ENCODE peak calls at places on chromosomes 13 and 19, in nine cellular contexts. B, S, E, U, A, K, L, G and Z are unnamed samples.

GRCh38 chr13:30900952-30901749 is 4.9 kb upstream of the MEDAG start:
- DNase-seq in B (no peak), S (no peak), E (no peak), U (no peak), A (no peak), K (no peak), L (no peak), G (no peak), Z (no peak)

GRCh38 chr19:11849264-11849615 is 714 bp downstream of the ZNF439 start:
- DNase-seq in B (no peak), S (no peak), E (peak; percentile 18), U (no peak), A (no peak), K (no peak), L (no peak), G (no peak), Z (no peak)

GRCh38 chr19:23762884-23763711 is 4.4 kb upstream of the ZNF681 start:
- DNase-seq in B (peak; percentile 25), S (peak; percentile 52), E (peak; percentile 93), U (peak; percentile 91), A (peak; percentile 19), K (peak; percentile 91), L (peak; percentile 82), G (peak; percentile 93), Z (peak; percentile 69)

GRCh38 chr19:49114630-49115363 is 627 bp downstream of the LIN7B start:
- DNase-seq in B (peak; percentile 42), S (peak; percentile 61), E (peak; percentile 72), U (peak; percentile 88), A (no peak), K (no peak), L (peak; percentile 76), G (peak; percentile 66), Z (no peak)

GRCh38 chr13:24107955-24108614 is 52.4 kb upstream of the SPATA13 start:
- DNase-seq in B (peak; percentile 65), S (no peak), E (no peak), U (no peak), A (no peak), K (no peak), L (no peak), G (no peak), Z (no peak)

GRCh38 chr13:30463820-30464495 is 1.8 kb downstream of the HMGB1 start:
- DNase-seq in B (peak; percentile 73), S (no peak), E (peak; percentile 67), U (peak; percentile 94), A (peak; percentile 12), K (peak; percentile 54), L (peak; percentile 58), G (peak; percentile 75), Z (no peak)

GRCh38 chr13:99977334-99977911 is 4.2 kb upstream of the ZIC2 start:
- DNase-seq in B (no peak), S (no peak), E (no peak), U (no peak), A (no peak), K (no peak), L (no peak), G (no peak), Z (no peak)

GRCh38 chr19:45439569-45440258 is 16.0 kb upstream of the ERCC1 start:
- DNase-seq in B (peak; percentile 70), S (peak; percentile 89), E (peak; percentile 90), U (peak; percentile 96), A (no peak), K (peak; percentile 75), L (peak; percentile 90), G (peak; percentile 88), Z (peak; percentile 56)

GRCh38 chr19:37979547-37980082 is 72.6 kb downstream of the SIPA1L3 start:
- DNase-seq in B (no peak), S (peak; percentile 56), E (no peak), U (peak; percentile 78), A (no peak), K (no peak), L (no peak), G (peak; percentile 51), Z (no peak)

DNA sequence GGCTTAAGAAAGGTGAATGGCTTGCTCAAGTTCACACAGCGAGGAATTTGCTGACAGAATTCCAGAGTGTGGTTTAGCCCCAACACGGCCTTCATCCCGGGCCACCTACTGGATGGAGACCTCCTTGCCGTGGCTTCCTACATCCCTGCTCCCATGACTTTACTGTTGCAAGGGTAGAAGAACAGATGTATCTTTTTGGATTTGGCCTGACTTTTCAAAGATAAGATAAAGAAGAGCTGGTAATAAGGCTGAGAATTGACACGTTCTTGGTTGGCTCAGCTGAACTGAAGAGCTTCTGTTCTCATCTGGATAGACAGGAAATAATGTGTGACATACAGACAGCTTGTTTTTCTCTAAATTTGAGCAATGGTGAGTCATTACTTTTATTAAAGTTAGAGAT is 113.1 kb downstream of the KLF5 start:
- DNase-seq in B (peak; percentile 12), S (peak; percentile 67), E (no peak), U (no peak), A (no peak), K (no peak), L (no peak), G (no peak), Z (no peak)
- TF ChIP-seq CTCF in B (no peak), S (peak; percentile 61), E (no peak), U (no peak), A (no peak), K (no peak), L (no peak), G (no peak), Z (no peak)

GRCh38 chr19:16383584-16384161 is 59.0 kb downstream of the KLF2 start:
- DNase-seq in B (no peak), S (no peak), E (no peak), U (peak; percentile 86), A (no peak), K (no peak), L (no peak), G (no peak), Z (no peak)
- TF ChIP-seq CTCF in B (no peak), S (no peak), E (no peak), U (no peak), A (peak; percentile 2), K (no peak), L (no peak), G (no peak), Z (no peak)

DNA sequence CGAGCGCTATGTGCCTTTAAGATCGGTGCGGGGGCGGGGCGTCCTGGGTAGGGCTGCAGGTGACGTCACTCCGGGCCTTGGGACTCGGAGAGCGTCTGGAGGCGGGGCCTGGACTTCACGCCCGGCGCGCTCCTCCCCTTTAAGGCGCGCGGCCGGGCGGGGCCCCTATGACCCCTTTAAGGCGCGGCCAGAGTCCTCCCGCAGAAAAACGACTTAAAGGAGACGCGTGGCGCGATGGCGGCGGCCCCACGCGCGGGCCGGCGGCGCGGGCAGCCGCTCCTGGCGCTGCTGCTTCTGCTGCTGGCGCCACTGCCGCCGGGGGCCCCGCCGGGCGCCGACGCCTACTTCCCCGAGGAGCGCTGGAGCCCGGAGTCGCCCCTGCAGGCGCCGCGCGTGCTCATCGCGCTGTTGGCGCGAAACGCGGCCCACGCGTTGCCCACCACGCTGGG is at the start of gene COLGALT1:
- DNase-seq in B (peak; percentile 96), S (peak; percentile 96), E (peak; percentile 100), U (peak; percentile 100), A (peak; percentile 96), K (peak; percentile 98), L (peak; percentile 99), G (peak; percentile 100), Z (peak; percentile 100)
- TF ChIP-seq CTCF in B (no peak), S (no peak), E (peak; percentile 5), U (no peak), A (no peak), K (no peak), L (no peak), G (no peak), Z (no peak)

GRCh38 chr19:30222428-30222873 is 149.7 kb upstream of the ZNF536 start:
- DNase-seq in B (no peak), S (peak; percentile 29), E (no peak), U (no peak), A (no peak), K (no peak), L (no peak), G (no peak), Z (no peak)
- TF ChIP-seq CTCF in B (no peak), S (peak; percentile 37), E (peak; percentile 28), U (peak; percentile 33), A (no peak), K (no peak), L (peak; percentile 32), G (peak; percentile 49), Z (no peak)